ENCODE peak calls at places on chromosomes 5 and 9, in ten cellular contexts. One of them, this sample, is unnamed.

GRCh38 chr5:16693879-16694278 is 77.1 kb upstream of the RETREG1 start:
- DNase-seq in GM13977: no peak
- DNase-seq in foreskin fibroblast: peak
- DNase-seq in heart right ventricle: no peak
- DNase-seq in HFF-Myc: peak
- DNase-seq in stomach: no peak
- DNase-seq in PC-3: no peak
- DNase-seq in HCT116: no peak
- DNase-seq in ascending aorta: no peak
- DNase-seq in HFFc6: no peak
- DNase-seq in this sample: no peak

GRCh38 chr5:21121213-21121612 is 1133.2 kb upstream of the CDH18 start:
- DNase-seq in GM13977: no peak
- DNase-seq in foreskin fibroblast: no peak
- DNase-seq in heart right ventricle: no peak
- DNase-seq in HFF-Myc: no peak
- DNase-seq in stomach: no peak
- DNase-seq in PC-3: no peak
- DNase-seq in HCT116: no peak
- DNase-seq in ascending aorta: no peak
- DNase-seq in HFFc6: no peak
- DNase-seq in this sample: no peak

GRCh38 chr5:176540956-176541337 is 3.7 kb upstream of the RNF44 start:
- DNase-seq in GM13977: no peak
- DNase-seq in foreskin fibroblast: no peak
- DNase-seq in heart right ventricle: no peak
- DNase-seq in HFF-Myc: no peak
- DNase-seq in stomach: no peak
- DNase-seq in PC-3: no peak
- DNase-seq in HCT116: no peak
- DNase-seq in ascending aorta: no peak
- DNase-seq in HFFc6: no peak
- DNase-seq in this sample: no peak

GRCh38 chr5:94485017-94485517 is 133.3 kb downstream of the KIAA0825 start:
- DNase-seq in GM13977: no peak
- DNase-seq in foreskin fibroblast: no peak
- DNase-seq in heart right ventricle: no peak
- DNase-seq in HFF-Myc: no peak
- DNase-seq in stomach: no peak
- DNase-seq in PC-3: no peak
- DNase-seq in HCT116: no peak
- DNase-seq in ascending aorta: no peak
- DNase-seq in HFFc6: no peak
- DNase-seq in this sample: no peak

GRCh38 chr5:127801751-127802476 is 98.7 kb downstream of the CCDC192 start:
- DNase-seq in GM13977: no peak
- DNase-seq in foreskin fibroblast: peak
- DNase-seq in heart right ventricle: no peak
- DNase-seq in HFF-Myc: no peak
- DNase-seq in stomach: no peak
- DNase-seq in PC-3: peak
- DNase-seq in HCT116: no peak
- DNase-seq in ascending aorta: no peak
- DNase-seq in HFFc6: peak
- DNase-seq in this sample: no peak

GRCh38 chr9:129509508-129509907 is 111.4 kb downstream of the C9orf50 start:
- DNase-seq in GM13977: no peak
- DNase-seq in foreskin fibroblast: peak
- DNase-seq in heart right ventricle: no peak
- DNase-seq in HFF-Myc: peak
- DNase-seq in stomach: no peak
- DNase-seq in PC-3: peak
- DNase-seq in HCT116: no peak
- DNase-seq in ascending aorta: no peak
- DNase-seq in HFFc6: peak
- DNase-seq in this sample: peak

GRCh38 chr9:114516913-114517312 is 11.6 kb upstream of the WHRN start:
- DNase-seq in GM13977: no peak
- DNase-seq in foreskin fibroblast: peak
- DNase-seq in heart right ventricle: no peak
- DNase-seq in HFF-Myc: no peak
- DNase-seq in stomach: no peak
- DNase-seq in PC-3: peak
- DNase-seq in HCT116: no peak
- DNase-seq in ascending aorta: no peak
- DNase-seq in HFFc6: peak
- DNase-seq in this sample: no peak

GRCh38 chr5:10724799-10725507 is 36.1 kb downstream of the DAP start:
- DNase-seq in GM13977: no peak
- DNase-seq in foreskin fibroblast: peak
- DNase-seq in heart right ventricle: peak
- DNase-seq in HFF-Myc: peak
- DNase-seq in stomach: peak
- DNase-seq in PC-3: peak
- DNase-seq in HCT116: peak
- DNase-seq in ascending aorta: no peak
- DNase-seq in HFFc6: peak
- DNase-seq in this sample: no peak

GRCh38 chr5:13957032-13957645 is 12.7 kb upstream of the DNAH5 start:
- DNase-seq in GM13977: peak
- DNase-seq in foreskin fibroblast: peak
- DNase-seq in heart right ventricle: no peak
- DNase-seq in HFF-Myc: peak
- DNase-seq in stomach: no peak
- DNase-seq in PC-3: peak
- DNase-seq in HCT116: peak
- DNase-seq in ascending aorta: no peak
- DNase-seq in HFFc6: peak
- DNase-seq in this sample: peak

GRCh38 chr5:39190311-39191102 is 28.9 kb downstream of the FYB1 start:
- DNase-seq in GM13977: no peak
- DNase-seq in foreskin fibroblast: no peak
- DNase-seq in heart right ventricle: no peak
- DNase-seq in HFF-Myc: no peak
- DNase-seq in stomach: no peak
- DNase-seq in PC-3: no peak
- DNase-seq in HCT116: no peak
- DNase-seq in ascending aorta: no peak
- DNase-seq in HFFc6: no peak
- DNase-seq in this sample: no peak

GRCh38 chr9:136179101-136179616 is 25.8 kb downstream of the LHX3 start:
- DNase-seq in GM13977: no peak
- DNase-seq in foreskin fibroblast: no peak
- DNase-seq in heart right ventricle: no peak
- DNase-seq in HFF-Myc: no peak
- DNase-seq in stomach: no peak
- DNase-seq in PC-3: no peak
- DNase-seq in HCT116: no peak
- DNase-seq in ascending aorta: no peak
- DNase-seq in HFFc6: no peak
- DNase-seq in this sample: no peak

GRCh38 chr9:111399772-111400563 is 69.9 kb upstream of the OR2K2 start:
- DNase-seq in GM13977: peak
- DNase-seq in foreskin fibroblast: peak
- DNase-seq in heart right ventricle: no peak
- DNase-seq in HFF-Myc: no peak
- DNase-seq in stomach: peak
- DNase-seq in PC-3: peak
- DNase-seq in HCT116: peak
- DNase-seq in ascending aorta: no peak
- DNase-seq in HFFc6: no peak
- DNase-seq in this sample: no peak

GRCh38 chr5:155616779-155617392 is 603.3 kb downstream of the KIF4B start:
- DNase-seq in GM13977: peak
- DNase-seq in foreskin fibroblast: peak
- DNase-seq in heart right ventricle: peak
- DNase-seq in HFF-Myc: no peak
- DNase-seq in stomach: peak
- DNase-seq in PC-3: no peak
- DNase-seq in HCT116: no peak
- DNase-seq in ascending aorta: no peak
- DNase-seq in HFFc6: no peak
- DNase-seq in this sample: no peak

GRCh38 chr9:93139365-93140182 is 5.5 kb upstream of the NINJ1 start:
- DNase-seq in GM13977: no peak
- DNase-seq in foreskin fibroblast: no peak
- DNase-seq in heart right ventricle: no peak
- DNase-seq in HFF-Myc: no peak
- DNase-seq in stomach: no peak
- DNase-seq in PC-3: no peak
- DNase-seq in HCT116: no peak
- DNase-seq in ascending aorta: no peak
- DNase-seq in HFFc6: no peak
- DNase-seq in this sample: no peak

DNA sequence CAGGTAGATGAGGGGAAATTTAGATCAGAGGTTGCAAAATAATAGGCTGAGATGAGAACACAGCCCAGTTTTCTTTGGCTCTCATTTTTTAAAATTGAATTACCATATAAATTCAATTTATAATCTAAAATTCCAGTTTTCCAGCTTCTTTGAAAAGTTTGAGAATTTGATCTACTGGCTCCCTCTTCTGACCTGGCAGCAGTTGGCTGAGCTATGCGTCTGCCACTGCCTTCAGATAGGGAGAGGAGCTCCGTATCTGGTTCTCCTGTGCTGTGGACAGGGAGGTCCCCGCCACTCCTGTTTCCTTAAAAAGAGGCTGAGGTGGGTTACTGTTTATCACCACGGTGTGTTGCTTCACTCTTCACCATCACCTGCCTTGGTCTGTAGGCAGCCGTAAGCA is 103.7 kb downstream of the ARHGAP26 start:
- DNase-seq in GM13977: no peak
- DNase-seq in foreskin fibroblast: peak
- DNase-seq in heart right ventricle: no peak
- DNase-seq in HFF-Myc: no peak
- DNase-seq in stomach: no peak
- DNase-seq in PC-3: no peak
- DNase-seq in HCT116: no peak
- DNase-seq in ascending aorta: no peak
- DNase-seq in HFFc6: no peak
- DNase-seq in this sample: no peak
- TF ChIP-seq CTCF in GM13977: no peak
- TF ChIP-seq CTCF in foreskin fibroblast: peak
- TF ChIP-seq CTCF in heart right ventricle: no peak
- TF ChIP-seq CTCF in HFF-Myc: peak
- TF ChIP-seq CTCF in stomach: no peak
- TF ChIP-seq CTCF in PC-3: no peak
- TF ChIP-seq CTCF in HCT116: peak
- TF ChIP-seq CTCF in ascending aorta: no peak
- TF ChIP-seq CTCF in HFFc6: no peak
- TF ChIP-seq CTCF in this sample: peak

GRCh38 chr5:151656311-151656710 is 30.4 kb downstream of the SPARC start:
- DNase-seq in GM13977: no peak
- DNase-seq in foreskin fibroblast: no peak
- DNase-seq in heart right ventricle: no peak
- DNase-seq in HFF-Myc: no peak
- DNase-seq in stomach: no peak
- DNase-seq in PC-3: no peak
- DNase-seq in HCT116: no peak
- DNase-seq in ascending aorta: no peak
- DNase-seq in HFFc6: no peak
- DNase-seq in this sample: no peak
- TF ChIP-seq CTCF in GM13977: no peak
- TF ChIP-seq CTCF in foreskin fibroblast: no peak
- TF ChIP-seq CTCF in heart right ventricle: no peak
- TF ChIP-seq CTCF in HFF-Myc: no peak
- TF ChIP-seq CTCF in stomach: no peak
- TF ChIP-seq CTCF in PC-3: no peak
- TF ChIP-seq CTCF in HCT116: no peak
- TF ChIP-seq CTCF in ascending aorta: no peak
- TF ChIP-seq CTCF in HFFc6: peak
- TF ChIP-seq CTCF in this sample: no peak

DNA sequence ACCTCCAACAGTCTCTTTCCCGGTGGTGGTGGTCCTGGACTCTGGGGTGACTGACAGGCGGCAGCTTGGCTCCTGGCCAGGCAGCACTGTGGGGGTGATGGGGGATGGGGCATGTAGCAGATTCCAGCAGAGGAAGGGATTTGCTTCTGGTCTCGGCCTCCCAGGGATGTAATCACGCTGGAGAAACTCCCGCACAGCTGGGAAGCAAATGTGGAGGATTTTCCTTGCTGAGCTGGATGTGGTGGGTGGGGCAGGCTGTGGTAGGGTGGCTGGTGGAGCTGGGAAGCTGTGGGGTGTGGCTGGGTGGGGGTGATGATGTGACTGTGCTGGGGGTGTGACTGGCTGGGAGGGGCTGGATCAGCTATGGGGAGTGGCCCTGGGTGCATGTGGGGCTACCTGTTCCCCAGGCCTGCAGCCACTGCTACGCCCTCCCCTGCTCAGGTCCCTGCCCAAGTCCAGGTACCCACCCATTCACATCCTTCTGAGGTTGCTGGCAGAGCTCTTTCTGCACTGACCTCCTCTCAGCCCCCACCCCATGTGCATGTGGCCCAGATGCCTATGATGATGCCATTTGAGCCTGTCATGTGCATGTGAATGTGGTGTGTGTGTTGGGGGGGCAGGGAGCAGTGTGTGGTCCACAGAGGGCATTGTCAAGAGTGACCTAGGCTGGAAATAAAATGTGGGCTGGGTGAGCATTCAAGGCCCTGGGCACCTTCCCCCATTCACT is 3.9 kb downstream of the NDST1 start:
- DNase-seq in GM13977: no peak
- DNase-seq in foreskin fibroblast: peak
- DNase-seq in heart right ventricle: no peak
- DNase-seq in HFF-Myc: peak
- DNase-seq in stomach: peak
- DNase-seq in PC-3: peak
- DNase-seq in HCT116: no peak
- DNase-seq in ascending aorta: no peak
- DNase-seq in HFFc6: peak
- DNase-seq in this sample: no peak
- TF ChIP-seq CTCF in GM13977: no peak
- TF ChIP-seq CTCF in foreskin fibroblast: no peak
- TF ChIP-seq CTCF in heart right ventricle: no peak
- TF ChIP-seq CTCF in HFF-Myc: no peak
- TF ChIP-seq CTCF in stomach: no peak
- TF ChIP-seq CTCF in PC-3: no peak
- TF ChIP-seq CTCF in HCT116: no peak
- TF ChIP-seq CTCF in ascending aorta: no peak
- TF ChIP-seq CTCF in HFFc6: no peak
- TF ChIP-seq CTCF in this sample: no peak

DNA sequence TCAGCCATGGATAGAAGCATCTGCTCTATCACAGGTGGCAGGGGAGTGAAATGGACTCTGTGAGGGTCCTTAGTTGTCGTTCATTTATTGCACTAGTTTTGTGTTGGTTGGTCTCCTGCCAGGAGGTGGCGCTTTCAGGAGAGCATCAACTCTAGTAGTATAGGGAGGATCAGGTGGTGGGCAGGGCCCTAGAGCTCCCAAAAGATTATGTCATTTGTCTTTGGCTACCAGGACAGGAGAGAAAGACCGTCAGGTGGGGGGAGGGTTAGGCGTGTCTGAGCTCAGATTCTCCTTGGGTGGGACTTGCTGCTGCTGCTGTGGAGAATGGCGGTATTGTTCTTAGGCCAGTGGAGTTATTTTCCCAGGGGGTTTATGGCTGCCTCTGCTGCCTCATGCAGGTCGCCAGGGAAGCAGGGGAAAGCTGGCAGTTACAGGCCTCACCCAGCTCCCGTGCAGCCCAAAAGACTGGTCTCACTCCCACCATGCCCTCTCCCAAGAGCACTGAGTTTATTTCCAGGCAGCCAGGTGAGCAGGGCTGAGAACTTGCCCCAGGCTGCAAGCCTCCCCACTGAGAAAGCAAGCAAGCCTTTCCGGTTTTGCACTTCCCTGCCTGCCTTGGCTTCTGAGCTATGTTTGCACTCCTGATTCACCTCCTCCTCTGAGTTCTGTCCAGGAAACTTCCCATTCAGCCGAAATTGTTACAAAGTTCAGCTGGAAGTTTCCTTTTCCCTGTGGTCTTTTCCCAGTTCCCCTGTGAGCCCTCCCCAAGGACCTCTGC is 317.3 kb downstream of the TAF11L14 start:
- DNase-seq in GM13977: no peak
- DNase-seq in foreskin fibroblast: no peak
- DNase-seq in heart right ventricle: no peak
- DNase-seq in HFF-Myc: no peak
- DNase-seq in stomach: no peak
- DNase-seq in PC-3: peak
- DNase-seq in HCT116: no peak
- DNase-seq in ascending aorta: no peak
- DNase-seq in HFFc6: no peak
- DNase-seq in this sample: no peak
- TF ChIP-seq CTCF in GM13977: no peak
- TF ChIP-seq CTCF in foreskin fibroblast: no peak
- TF ChIP-seq CTCF in heart right ventricle: no peak
- TF ChIP-seq CTCF in HFF-Myc: no peak
- TF ChIP-seq CTCF in stomach: no peak
- TF ChIP-seq CTCF in PC-3: peak
- TF ChIP-seq CTCF in HCT116: no peak
- TF ChIP-seq CTCF in ascending aorta: no peak
- TF ChIP-seq CTCF in HFFc6: no peak
- TF ChIP-seq CTCF in this sample: no peak

This sample was measured in AG09319.